ENCODE peak calls at places on chromosomes 5 and 9, in ten cellular contexts. One of them, this sample, is unnamed.

GRCh38 chr5:142246263-142246662 is 78.6 kb downstream of the SPRY4 start:
- DNase-seq in transverse colon: no peak
- DNase-seq in cardiac fibroblast: peak
- DNase-seq in cardiac muscle cell: peak
- DNase-seq in osteocyte: no peak
- DNase-seq in body of pancreas: peak
- DNase-seq in MM.1S: no peak
- DNase-seq in GM23338: no peak
- DNase-seq in fibroblast of villous mesenchyme: peak
- DNase-seq in AG09319: peak
- DNase-seq in this sample: peak

GRCh38 chr5:37198842-37199241 is 50.3 kb downstream of the CPLANE1 start:
- DNase-seq in transverse colon: no peak
- DNase-seq in cardiac fibroblast: peak
- DNase-seq in cardiac muscle cell: peak
- DNase-seq in osteocyte: no peak
- DNase-seq in body of pancreas: no peak
- DNase-seq in MM.1S: no peak
- DNase-seq in GM23338: no peak
- DNase-seq in fibroblast of villous mesenchyme: peak
- DNase-seq in AG09319: no peak
- DNase-seq in this sample: no peak

GRCh38 chr5:146825033-146825432 is 53.5 kb downstream of the PPP2R2B start:
- DNase-seq in transverse colon: no peak
- DNase-seq in cardiac fibroblast: peak
- DNase-seq in cardiac muscle cell: peak
- DNase-seq in osteocyte: no peak
- DNase-seq in body of pancreas: no peak
- DNase-seq in MM.1S: peak
- DNase-seq in GM23338: peak
- DNase-seq in fibroblast of villous mesenchyme: peak
- DNase-seq in AG09319: no peak
- DNase-seq in this sample: no peak

GRCh38 chr9:35960029-35960655 is 2.2 kb upstream of the OR2S2 start:
- DNase-seq in transverse colon: peak
- DNase-seq in cardiac fibroblast: peak
- DNase-seq in cardiac muscle cell: peak
- DNase-seq in osteocyte: no peak
- DNase-seq in body of pancreas: no peak
- DNase-seq in MM.1S: no peak
- DNase-seq in GM23338: no peak
- DNase-seq in fibroblast of villous mesenchyme: no peak
- DNase-seq in AG09319: no peak
- DNase-seq in this sample: no peak

GRCh38 chr9:9498846-9499245 is 1114.0 kb downstream of the PTPRD start:
- DNase-seq in transverse colon: no peak
- DNase-seq in cardiac fibroblast: no peak
- DNase-seq in cardiac muscle cell: no peak
- DNase-seq in osteocyte: no peak
- DNase-seq in body of pancreas: no peak
- DNase-seq in MM.1S: no peak
- DNase-seq in GM23338: no peak
- DNase-seq in fibroblast of villous mesenchyme: no peak
- DNase-seq in AG09319: no peak
- DNase-seq in this sample: no peak

GRCh38 chr5:154191467-154192261 is 1.1 kb downstream of the GALNT10 start:
- DNase-seq in transverse colon: no peak
- DNase-seq in cardiac fibroblast: peak
- DNase-seq in cardiac muscle cell: peak
- DNase-seq in osteocyte: no peak
- DNase-seq in body of pancreas: no peak
- DNase-seq in MM.1S: no peak
- DNase-seq in GM23338: no peak
- DNase-seq in fibroblast of villous mesenchyme: peak
- DNase-seq in AG09319: no peak
- DNase-seq in this sample: no peak

GRCh38 chr9:34550016-34550680 is 27.4 kb upstream of the ENHO start:
- DNase-seq in transverse colon: no peak
- DNase-seq in cardiac fibroblast: no peak
- DNase-seq in cardiac muscle cell: no peak
- DNase-seq in osteocyte: no peak
- DNase-seq in body of pancreas: peak
- DNase-seq in MM.1S: no peak
- DNase-seq in GM23338: no peak
- DNase-seq in fibroblast of villous mesenchyme: no peak
- DNase-seq in AG09319: no peak
- DNase-seq in this sample: no peak

GRCh38 chr9:76369583-76369982 is 24.6 kb downstream of the RFK start:
- DNase-seq in transverse colon: peak
- DNase-seq in cardiac fibroblast: peak
- DNase-seq in cardiac muscle cell: peak
- DNase-seq in osteocyte: no peak
- DNase-seq in body of pancreas: peak
- DNase-seq in MM.1S: no peak
- DNase-seq in GM23338: peak
- DNase-seq in fibroblast of villous mesenchyme: peak
- DNase-seq in AG09319: no peak
- DNase-seq in this sample: peak

GRCh38 chr5:39588176-39588575 is 163.4 kb upstream of the DAB2 start:
- DNase-seq in transverse colon: no peak
- DNase-seq in cardiac fibroblast: no peak
- DNase-seq in cardiac muscle cell: no peak
- DNase-seq in osteocyte: no peak
- DNase-seq in body of pancreas: no peak
- DNase-seq in MM.1S: no peak
- DNase-seq in GM23338: no peak
- DNase-seq in fibroblast of villous mesenchyme: no peak
- DNase-seq in AG09319: no peak
- DNase-seq in this sample: no peak

GRCh38 chr5:77751328-77752023 is 24.7 kb downstream of the TBCA start:
- DNase-seq in transverse colon: no peak
- DNase-seq in cardiac fibroblast: no peak
- DNase-seq in cardiac muscle cell: no peak
- DNase-seq in osteocyte: no peak
- DNase-seq in body of pancreas: no peak
- DNase-seq in MM.1S: no peak
- DNase-seq in GM23338: peak
- DNase-seq in fibroblast of villous mesenchyme: no peak
- DNase-seq in AG09319: no peak
- DNase-seq in this sample: no peak

GRCh38 chr9:129750010-129750409 is 2.8 kb downstream of the PTGES start:
- DNase-seq in transverse colon: no peak
- DNase-seq in cardiac fibroblast: peak
- DNase-seq in cardiac muscle cell: no peak
- DNase-seq in osteocyte: no peak
- DNase-seq in body of pancreas: no peak
- DNase-seq in MM.1S: no peak
- DNase-seq in GM23338: no peak
- DNase-seq in fibroblast of villous mesenchyme: peak
- DNase-seq in AG09319: no peak
- DNase-seq in this sample: no peak

GRCh38 chr5:163135849-163136248 is 301.5 kb upstream of the CCNG1 start:
- DNase-seq in transverse colon: no peak
- DNase-seq in cardiac fibroblast: no peak
- DNase-seq in cardiac muscle cell: no peak
- DNase-seq in osteocyte: no peak
- DNase-seq in body of pancreas: no peak
- DNase-seq in MM.1S: peak
- DNase-seq in GM23338: no peak
- DNase-seq in fibroblast of villous mesenchyme: no peak
- DNase-seq in AG09319: no peak
- DNase-seq in this sample: no peak

GRCh38 chr9:127991017-127991756 is 10.4 kb upstream of the EEIG1 start:
- DNase-seq in transverse colon: peak
- DNase-seq in cardiac fibroblast: no peak
- DNase-seq in cardiac muscle cell: no peak
- DNase-seq in osteocyte: no peak
- DNase-seq in body of pancreas: peak
- DNase-seq in MM.1S: no peak
- DNase-seq in GM23338: no peak
- DNase-seq in fibroblast of villous mesenchyme: no peak
- DNase-seq in AG09319: no peak
- DNase-seq in this sample: no peak

GRCh38 chr5:59652449-59652848 is 241.1 kb downstream of the PDE4D start:
- DNase-seq in transverse colon: no peak
- DNase-seq in cardiac fibroblast: no peak
- DNase-seq in cardiac muscle cell: no peak
- DNase-seq in osteocyte: no peak
- DNase-seq in body of pancreas: no peak
- DNase-seq in MM.1S: no peak
- DNase-seq in GM23338: no peak
- DNase-seq in fibroblast of villous mesenchyme: no peak
- DNase-seq in AG09319: no peak
- DNase-seq in this sample: no peak

GRCh38 chr5:140327589-140327988 is 18.8 kb downstream of the HBEGF start:
- DNase-seq in transverse colon: no peak
- DNase-seq in cardiac fibroblast: peak
- DNase-seq in cardiac muscle cell: peak
- DNase-seq in osteocyte: no peak
- DNase-seq in body of pancreas: no peak
- DNase-seq in MM.1S: no peak
- DNase-seq in GM23338: peak
- DNase-seq in fibroblast of villous mesenchyme: peak
- DNase-seq in AG09319: no peak
- DNase-seq in this sample: no peak

DNA sequence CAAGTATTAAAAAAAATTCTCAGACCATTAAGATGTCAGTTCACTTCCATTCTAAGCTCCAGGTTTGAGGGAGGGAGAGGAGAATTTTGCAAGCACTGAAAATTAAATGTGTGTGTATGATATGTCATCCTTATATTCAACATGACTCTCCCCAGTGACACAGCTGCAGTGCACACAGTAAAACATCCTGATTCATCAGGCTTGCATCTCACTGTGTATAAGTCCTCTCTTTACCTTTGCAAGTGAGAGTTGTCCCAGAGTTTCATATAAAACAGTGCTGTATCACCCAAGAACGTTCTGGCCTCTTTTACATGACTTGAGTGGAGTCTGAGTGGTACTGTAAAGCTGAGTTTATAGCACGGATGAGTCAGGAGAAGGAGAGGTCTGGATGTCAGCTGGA is 50.0 kb downstream of the DMRT2 start:
- DNase-seq in transverse colon: no peak
- DNase-seq in cardiac fibroblast: no peak
- DNase-seq in cardiac muscle cell: no peak
- DNase-seq in osteocyte: no peak
- DNase-seq in body of pancreas: no peak
- DNase-seq in MM.1S: no peak
- DNase-seq in GM23338: no peak
- DNase-seq in fibroblast of villous mesenchyme: no peak
- DNase-seq in AG09319: no peak
- DNase-seq in this sample: no peak
- TF ChIP-seq CTCF in transverse colon: no peak
- TF ChIP-seq CTCF in cardiac fibroblast: no peak
- TF ChIP-seq CTCF in cardiac muscle cell: no peak
- TF ChIP-seq CTCF in osteocyte: no peak
- TF ChIP-seq CTCF in body of pancreas: no peak
- TF ChIP-seq CTCF in MM.1S: no peak
- TF ChIP-seq CTCF in GM23338: no peak
- TF ChIP-seq CTCF in fibroblast of villous mesenchyme: no peak
- TF ChIP-seq CTCF in AG09319: no peak
- TF ChIP-seq CTCF in this sample: no peak

GRCh38 chr9:138022121-138022741 is 144.6 kb downstream of the CACNA1B start:
- DNase-seq in transverse colon: no peak
- DNase-seq in cardiac fibroblast: no peak
- DNase-seq in cardiac muscle cell: peak
- DNase-seq in osteocyte: peak
- DNase-seq in body of pancreas: peak
- DNase-seq in MM.1S: peak
- DNase-seq in GM23338: peak
- DNase-seq in fibroblast of villous mesenchyme: no peak
- DNase-seq in AG09319: no peak
- DNase-seq in this sample: no peak
- TF ChIP-seq CTCF in transverse colon: no peak
- TF ChIP-seq CTCF in cardiac fibroblast: peak
- TF ChIP-seq CTCF in cardiac muscle cell: peak
- TF ChIP-seq CTCF in osteocyte: peak
- TF ChIP-seq CTCF in body of pancreas: peak
- TF ChIP-seq CTCF in MM.1S: peak
- TF ChIP-seq CTCF in GM23338: peak
- TF ChIP-seq CTCF in fibroblast of villous mesenchyme: peak
- TF ChIP-seq CTCF in AG09319: no peak
- TF ChIP-seq CTCF in this sample: peak

GRCh38 chr9:97501972-97502221 is 431 bp downstream of the TMOD1 start:
- DNase-seq in transverse colon: no peak
- DNase-seq in cardiac fibroblast: no peak
- DNase-seq in cardiac muscle cell: no peak
- DNase-seq in osteocyte: no peak
- DNase-seq in body of pancreas: no peak
- DNase-seq in MM.1S: no peak
- DNase-seq in GM23338: peak
- DNase-seq in fibroblast of villous mesenchyme: no peak
- DNase-seq in AG09319: no peak
- DNase-seq in this sample: peak

GRCh38 chr9:97502222-97502983 is 937 bp downstream of the TMOD1 start:
- DNase-seq in transverse colon: no peak
- DNase-seq in cardiac fibroblast: no peak
- DNase-seq in cardiac muscle cell: no peak
- DNase-seq in osteocyte: no peak
- DNase-seq in body of pancreas: peak
- DNase-seq in MM.1S: no peak
- DNase-seq in GM23338: peak
- DNase-seq in fibroblast of villous mesenchyme: no peak
- DNase-seq in AG09319: no peak
- DNase-seq in this sample: peak

GRCh38 chr9:97504381-97505216 is 3.1 kb downstream of the TMOD1 start:
- DNase-seq in transverse colon: no peak
- DNase-seq in cardiac fibroblast: no peak
- DNase-seq in cardiac muscle cell: no peak
- DNase-seq in osteocyte: peak
- DNase-seq in body of pancreas: peak
- DNase-seq in MM.1S: no peak
- DNase-seq in GM23338: no peak
- DNase-seq in fibroblast of villous mesenchyme: peak
- DNase-seq in AG09319: no peak
- DNase-seq in this sample: no peak

GRCh38 chr9:97503862-97504210 is 2.4 kb downstream of the TMOD1 start:
- DNase-seq in transverse colon: no peak
- DNase-seq in cardiac fibroblast: no peak
- DNase-seq in cardiac muscle cell: no peak
- DNase-seq in osteocyte: no peak
- DNase-seq in body of pancreas: no peak
- DNase-seq in MM.1S: no peak
- DNase-seq in GM23338: no peak
- DNase-seq in fibroblast of villous mesenchyme: no peak
- DNase-seq in AG09319: no peak
- DNase-seq in this sample: no peak

GRCh38 chr9:97502984-97503861 is 1.8 kb downstream of the TMOD1 start:
- DNase-seq in transverse colon: no peak
- DNase-seq in cardiac fibroblast: no peak
- DNase-seq in cardiac muscle cell: no peak
- DNase-seq in osteocyte: no peak
- DNase-seq in body of pancreas: peak
- DNase-seq in MM.1S: no peak
- DNase-seq in GM23338: peak
- DNase-seq in fibroblast of villous mesenchyme: no peak
- DNase-seq in AG09319: no peak
- DNase-seq in this sample: peak
- TF ChIP-seq CTCF in transverse colon: no peak
- TF ChIP-seq CTCF in cardiac fibroblast: no peak
- TF ChIP-seq CTCF in cardiac muscle cell: no peak
- TF ChIP-seq CTCF in osteocyte: no peak
- TF ChIP-seq CTCF in body of pancreas: no peak
- TF ChIP-seq CTCF in MM.1S: no peak
- TF ChIP-seq CTCF in GM23338: peak
- TF ChIP-seq CTCF in fibroblast of villous mesenchyme: no peak
- TF ChIP-seq CTCF in AG09319: no peak
- TF ChIP-seq CTCF in this sample: peak

GRCh38 chr5:172622091-172623046 is 18.7 kb upstream of the NEURL1B start:
- DNase-seq in transverse colon: peak
- DNase-seq in cardiac fibroblast: no peak
- DNase-seq in cardiac muscle cell: no peak
- DNase-seq in osteocyte: no peak
- DNase-seq in body of pancreas: no peak
- DNase-seq in MM.1S: no peak
- DNase-seq in GM23338: peak
- DNase-seq in fibroblast of villous mesenchyme: no peak
- DNase-seq in AG09319: no peak
- DNase-seq in this sample: no peak
- TF ChIP-seq CTCF in transverse colon: no peak
- TF ChIP-seq CTCF in cardiac fibroblast: no peak
- TF ChIP-seq CTCF in cardiac muscle cell: no peak
- TF ChIP-seq CTCF in osteocyte: no peak
- TF ChIP-seq CTCF in body of pancreas: no peak
- TF ChIP-seq CTCF in MM.1S: no peak
- TF ChIP-seq CTCF in GM23338: peak
- TF ChIP-seq CTCF in fibroblast of villous mesenchyme: no peak
- TF ChIP-seq CTCF in AG09319: no peak
- TF ChIP-seq CTCF in this sample: no peak

This sample was measured in GM13977.